ENCODE peak calls at places on chromosomes 6 and 20, in four cellular contexts. U, K, F and J are unnamed samples.

GRCh38 chr6:36098920-36099647 is 31.2 kb upstream of the MAPK13 start:
- DNase-seq in K (no peak), U (no peak), F (no peak), J (no peak)

GRCh38 chr6:34979994-34980393 is 90.9 kb downstream of the ANKS1A start:
- DNase-seq in F (no peak), U (no peak), K (no peak), J (no peak)

GRCh38 chr6:40763001-40763400 is 175.8 kb upstream of the LRFN2 start:
- DNase-seq in U (no peak), K (no peak), F (peak; percentile 62), J (no peak)

GRCh38 chr20:61744691-61745396 is 320.8 kb downstream of the TAF4 start:
- DNase-seq in F (no peak), K (peak; percentile 49), U (no peak), J (no peak)

GRCh38 chr6:37021356-37022129 is 16.1 kb downstream of the FGD2 start:
- DNase-seq in K (peak; percentile 60), U (no peak), F (no peak), J (peak; percentile 69)

GRCh38 chr6:153831350-153832078 is 207.5 kb upstream of the OPRM1 start:
- DNase-seq in K (no peak), F (no peak), U (no peak), J (no peak)

GRCh38 chr6:72955666-72956065 is 269.6 kb downstream of the KHDC1L start:
- DNase-seq in F (no peak), K (no peak), U (no peak), J (no peak)

GRCh38 chr6:41093729-41094128 is 21.0 kb downstream of the NFYA start:
- DNase-seq in F (no peak), U (no peak), K (no peak), J (no peak)

GRCh38 chr6:19515939-19516338 is 321.2 kb upstream of the ID4 start:
- DNase-seq in F (no peak), K (no peak), U (no peak), J (no peak)

GRCh38 chr20:59073582-59073981 is 31.0 kb upstream of the PRELID3B start:
- DNase-seq in F (no peak), U (no peak), K (no peak), J (no peak)

GRCh38 chr20:60637801-60638200 is 614.3 kb upstream of the CDH4 start:
- DNase-seq in U (no peak), K (no peak), F (no peak), J (no peak)

GRCh38 chr6:19866900-19867627 is 29.9 kb downstream of the ID4 start:
- DNase-seq in F (no peak), K (no peak), U (no peak), J (no peak)

GRCh38 chr20:57435498-57436222 is 44.5 kb downstream of the RBM38 start:
- DNase-seq in F (peak; percentile 69), U (peak; percentile 79), K (peak; percentile 85), J (peak; percentile 20)

GRCh38 chr6:9537381-9537780 is 877.5 kb downstream of the TFAP2A start:
- DNase-seq in U (no peak), F (no peak), K (no peak), J (no peak)

GRCh38 chr6:3471286-3471685 is 14.4 kb upstream of the SLC22A23 start:
- DNase-seq in F (no peak), K (no peak), U (no peak), J (no peak)

GRCh38 chr6:159727717-159728440 is 573 bp downstream of the WTAP start:
- DNase-seq in K (no peak), F (no peak), U (no peak), J (no peak)

GRCh38 chr6:126067080-126067479 is 80.7 kb downstream of the TRMT11 start:
- DNase-seq in K (no peak), F (no peak), U (no peak), J (no peak)

GRCh38 chr20:31472395-31473330 is 2.3 kb downstream of the DEFB124 start:
- DNase-seq in U (no peak), F (peak; percentile 34), K (no peak), J (no peak)

GRCh38 chr6:157302761-157303160 is 20.6 kb downstream of the TMEM242 start:
- DNase-seq in U (no peak), F (no peak), K (no peak), J (no peak)

GRCh38 chr20:47875302-47876025 is 90.2 kb upstream of the SULF2 start:
- DNase-seq in F (no peak), K (no peak), U (no peak), J (no peak)

DNA sequence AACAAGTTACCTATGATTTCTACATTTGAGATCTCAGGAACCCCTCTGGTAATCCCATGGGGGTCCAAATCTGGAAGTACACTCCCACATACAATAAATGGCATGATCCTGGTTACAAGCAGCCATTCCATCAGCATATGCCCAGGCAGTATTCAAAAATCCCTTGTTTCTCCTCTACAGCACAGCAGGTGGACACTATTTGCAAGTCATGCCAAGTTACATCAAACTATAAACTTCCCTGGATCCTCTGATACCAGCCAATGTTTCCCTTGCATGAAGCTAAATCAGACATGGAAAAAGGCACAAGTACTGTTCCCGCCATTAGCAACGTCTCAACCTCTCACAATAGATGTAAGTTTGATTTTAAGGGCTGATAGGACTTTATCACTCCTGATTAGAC is 134.5 kb upstream of the PRSS16 start:
- DNase-seq in U (no peak), K (no peak), F (no peak), J (no peak)
- H3K9me3 ChIP-seq in U (no peaks in the 10 kb centered on the region), K (peaks cover 1% of the 10 kb centered on the region), F (peaks cover 13% of the 10 kb centered on the region), J (no peaks in the 10 kb centered on the region)

GRCh38 chr20:34888468-34888867 is 12.1 kb downstream of the ACSS2 start:
- DNase-seq in F (no peak), U (no peak), K (no peak), J (no peak)

GRCh38 chr20:34884260-34884659 is 7.8 kb downstream of the ACSS2 start:
- DNase-seq in F (no peak), K (no peak), U (no peak), J (no peak)

GRCh38 chr20:34883809-34884208 is 7.4 kb downstream of the ACSS2 start:
- DNase-seq in U (no peak), F (no peak), K (no peak), J (no peak)

GRCh38 chr20:34886122-34886521 is 9.7 kb downstream of the ACSS2 start:
- DNase-seq in F (no peak), K (no peak), U (no peak), J (no peak)

DNA sequence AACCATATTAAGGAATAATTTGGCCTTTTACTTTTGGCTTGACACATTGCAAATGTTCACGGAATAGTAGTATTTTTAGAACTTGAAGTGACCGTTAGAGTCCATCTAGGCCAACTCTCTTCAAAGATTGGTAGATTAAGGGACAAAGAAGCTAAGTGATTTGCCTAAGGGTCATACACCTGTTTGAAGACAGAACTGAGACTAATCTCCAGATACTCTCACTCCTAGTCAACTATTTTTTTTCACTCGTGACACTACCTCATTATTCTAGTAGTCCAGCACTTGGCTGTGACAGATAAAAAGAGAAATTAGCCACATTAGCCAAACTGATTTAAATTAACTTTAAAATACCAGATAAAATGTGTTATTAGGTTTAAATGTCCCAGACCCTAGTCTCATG is 10.6 kb downstream of the ACSS2 start:
- DNase-seq in K (no peak), U (no peak), F (no peak), J (no peak)
- H3K27ac ChIP-seq in K (no peak overlapping the region), U (no peak overlapping the region), F (no peak overlapping the region), J (no peak overlapping the region)

GRCh38 chr6:21885101-21885500 is 291.6 kb downstream of the SOX4 start:
- DNase-seq in U (no peak), K (no peak), F (no peak), J (no peak)
- H3K9me3 ChIP-seq in U (no peaks in the 10 kb centered on the region), K (no peaks in the 10 kb centered on the region), F (peaks cover 6% of the 10 kb centered on the region), J (no peaks in the 10 kb centered on the region)

GRCh38 chr6:26272171-26272631 is 92.8 kb upstream of the BTN3A2 start:
- DNase-seq in U (peak; percentile 39), F (peak; percentile 20), K (peak; percentile 85), J (peak; percentile 45)
- H3K27ac ChIP-seq in U (no peak overlapping the region), F (peak overlapping the region; percentile 81), K (peak overlapping the region; percentile 98), J (peak overlapping the region; percentile 84)

GRCh38 chr6:107405002-107405401 is 54.4 kb downstream of the PDSS2 start:
- DNase-seq in F (no peak), U (no peak), K (no peak), J (no peak)
- H3K9me3 ChIP-seq in F (peaks cover 46% of the 10 kb centered on the region), U (no peaks in the 10 kb centered on the region), K (peaks cover 9% of the 10 kb centered on the region), J (peaks cover 28% of the 10 kb centered on the region)

GRCh38 chr6:30722280-30723112 is 2.3 kb downstream of the TUBB start:
- DNase-seq in U (peak; percentile 70), F (peak; percentile 84), K (peak; percentile 95), J (peak; percentile 93)

GRCh38 chr6:30727920-30728605 is 7.9 kb downstream of the TUBB start:
- DNase-seq in F (no peak), K (no peak), U (no peak), J (no peak)

GRCh38 chr6:30726506-30727413 is 6.6 kb downstream of the TUBB start:
- DNase-seq in U (no peak), F (no peak), K (no peak), J (no peak)

GRCh38 chr6:30725713-30726505 is 5.8 kb downstream of the TUBB start:
- DNase-seq in K (no peak), U (no peak), F (no peak), J (no peak)

DNA sequence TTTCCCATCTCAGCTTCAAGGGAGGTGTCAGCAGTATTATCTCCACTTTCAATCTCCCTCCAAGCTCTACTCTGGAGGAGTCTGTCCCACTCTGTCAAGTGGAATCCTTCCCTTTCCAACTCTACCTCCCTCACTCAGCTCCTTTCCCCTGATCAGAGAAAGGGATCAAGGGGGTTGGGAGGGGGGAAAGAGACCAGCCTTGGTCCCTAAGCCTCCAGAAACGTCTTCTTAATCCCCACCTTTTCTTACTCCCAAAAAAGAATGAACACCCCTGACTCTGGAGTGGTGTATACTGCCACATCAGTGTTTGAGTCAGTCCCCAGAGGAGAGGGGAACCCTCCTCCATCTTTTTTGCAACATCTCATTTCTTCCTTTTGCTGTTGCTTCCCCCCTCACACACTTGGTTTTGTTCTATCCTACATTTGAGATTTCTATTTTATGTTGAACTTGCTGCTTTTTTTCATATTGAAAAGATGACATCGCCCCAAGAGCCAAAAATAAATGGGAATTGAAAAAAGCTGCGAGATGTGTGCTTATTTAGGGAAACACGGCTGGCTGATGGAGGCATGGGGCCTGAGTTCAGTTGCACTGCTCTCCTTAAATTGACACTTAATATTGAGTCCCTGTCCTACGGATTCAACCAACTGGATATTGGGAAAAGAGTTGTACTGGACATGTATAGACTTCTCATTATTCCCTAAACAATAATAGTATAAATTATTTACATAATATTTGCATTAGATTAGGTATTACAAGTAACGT is 4.9 kb downstream of the TUBB start:
- DNase-seq in U (no peak), F (no peak), K (no peak), J (no peak)
- H3K27ac ChIP-seq in U (no peak overlapping the region), F (no peak overlapping the region), K (peak overlapping the region; percentile 13), J (no peak overlapping the region)